ENCODE peak calls at places on chromosomes 6 and 20, in seven cellular contexts. A, T, O, S, I, H and V are unnamed samples.

GRCh38 chr6:74534485-74535211 is 671.2 kb downstream of the COL12A1 start:
- DNase-seq in A (no peak), T (peak; percentile 86), O (no peak), S (no peak), I (no peak), H (no peak), V (no peak)

GRCh38 chr6:11460001-11460668 is 77.4 kb upstream of the TMEM170B start:
- DNase-seq in A (no peak), T (peak; percentile 20), O (no peak), S (no peak), I (no peak), H (no peak), V (no peak)

GRCh38 chr6:145267076-145267867 is 468.0 kb downstream of the EPM2A start:
- DNase-seq in A (no peak), T (no peak), O (no peak), S (no peak), I (no peak), H (no peak), V (no peak)

GRCh38 chr6:25041676-25042598 is 106.2 kb upstream of the RIPOR2 start:
- DNase-seq in A (peak; percentile 75), T (no peak), O (no peak), S (no peak), I (no peak), H (no peak), V (no peak)

GRCh38 chr20:35709269-35709668 is 10.1 kb downstream of the ROMO1 start:
- DNase-seq in A (no peak), T (no peak), O (no peak), S (no peak), I (no peak), H (no peak), V (no peak)

GRCh38 chr6:1267057-1267732 is 44.7 kb upstream of the FOXQ1 start:
- DNase-seq in A (no peak), T (no peak), O (no peak), S (no peak), I (no peak), H (no peak), V (no peak)

GRCh38 chr6:138541793-138542481 is 42.6 kb upstream of the NHSL1 start:
- DNase-seq in A (no peak), T (no peak), O (no peak), S (no peak), I (no peak), H (no peak), V (no peak)

GRCh38 chr6:127851197-127851596 is 49.7 kb downstream of the THEMIS start:
- DNase-seq in A (no peak), T (peak; percentile 26), O (no peak), S (no peak), I (no peak), H (no peak), V (no peak)

GRCh38 chr6:130466052-130466743 is 100.4 kb downstream of the TMEM200A start:
- DNase-seq in A (no peak), T (peak; percentile 64), O (no peak), S (no peak), I (no peak), H (no peak), V (no peak)

GRCh38 chr6:31897612-31898199 is at the start of gene EHMT2:
- DNase-seq in A (peak; percentile 95), T (peak; percentile 68), O (peak; percentile 67), S (peak; percentile 79), I (peak; percentile 80), H (peak; percentile 93), V (peak; percentile 51)

GRCh38 chr6:99132026-99132425 is 184.3 kb upstream of the FBXL4 start:
- DNase-seq in A (no peak), T (no peak), O (no peak), S (no peak), I (no peak), H (no peak), V (no peak)

GRCh38 chr6:99129835-99130234 is 182.1 kb upstream of the FBXL4 start:
- DNase-seq in A (no peak), T (no peak), O (no peak), S (no peak), I (no peak), H (no peak), V (no peak)

GRCh38 chr6:99130897-99131873 is 183.4 kb upstream of the FBXL4 start:
- DNase-seq in A (no peak), T (no peak), O (no peak), S (no peak), I (no peak), H (no peak), V (no peak)
- TF ChIP-seq CTCF in A (no peak), T (no peak), O (no peak), S (no peak), I (no peak), H (no peak), V (no peak)

GRCh38 chr20:34472246-34472925 is 43.8 kb upstream of the DYNLRB1 start:
- DNase-seq in A (no peak), T (peak; percentile 61), O (no peak), S (no peak), I (no peak), H (no peak), V (no peak)

GRCh38 chr20:34468956-34469355 is 47.3 kb upstream of the DYNLRB1 start:
- DNase-seq in A (no peak), T (peak; percentile 25), O (no peak), S (no peak), I (no peak), H (no peak), V (no peak)

GRCh38 chr20:34475979-34476736 is 40.1 kb upstream of the DYNLRB1 start:
- DNase-seq in A (peak; percentile 85), T (peak; percentile 21), O (no peak), S (no peak), I (no peak), H (peak; percentile 74), V (no peak)

DNA sequence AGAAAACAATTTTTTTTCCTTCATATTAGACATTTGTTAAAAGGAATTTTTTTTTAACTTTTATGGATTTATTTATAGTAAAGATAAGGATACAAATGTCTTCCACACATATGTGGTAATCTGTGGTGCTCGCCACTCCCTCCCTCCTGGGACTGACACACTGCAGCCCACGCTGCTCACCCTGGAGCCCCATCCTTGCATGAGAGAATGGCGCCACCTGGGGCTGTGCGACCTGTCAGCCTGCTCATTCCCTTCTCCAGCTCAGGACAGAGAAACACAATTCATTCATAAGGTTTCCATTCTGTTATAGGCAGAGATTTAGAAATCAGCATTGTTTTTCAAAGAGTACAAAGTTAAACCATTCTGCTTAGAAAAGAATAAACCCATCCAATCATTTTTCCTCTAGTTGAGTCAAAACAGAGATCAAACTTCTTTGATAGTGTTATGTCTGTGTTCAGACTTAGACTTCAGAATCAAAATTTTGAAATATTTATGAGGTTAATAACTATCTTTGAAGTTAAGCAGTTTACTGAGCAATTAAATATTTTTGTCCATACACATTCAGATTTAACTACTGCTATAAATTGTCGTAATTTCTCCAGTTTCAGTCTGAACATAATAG is 42.8 kb upstream of the DYNLRB1 start:
- DNase-seq in A (no peak), T (peak; percentile 66), O (peak; percentile 34), S (no peak), I (no peak), H (peak; percentile 59), V (no peak)
- TF ChIP-seq CTCF in A (no peak), T (peak; percentile 46), O (peak; percentile 57), S (peak; percentile 19), I (no peak), H (peak; percentile 16), V (peak; percentile 7)

GRCh38 chr6:93420163-93420806 is 926 bp upstream of the EPHA7 start:
- DNase-seq in A (no peak), T (no peak), O (no peak), S (no peak), I (no peak), H (no peak), V (no peak)

GRCh38 chr6:93417421-93417996 is 1.9 kb downstream of the EPHA7 start:
- DNase-seq in A (peak; percentile 38), T (no peak), O (no peak), S (no peak), I (no peak), H (no peak), V (no peak)

GRCh38 chr6:93418113-93418447 is 1.3 kb downstream of the EPHA7 start:
- DNase-seq in A (no peak), T (no peak), O (no peak), S (no peak), I (no peak), H (no peak), V (no peak)

GRCh38 chr6:93419304-93420162 is at the start of gene EPHA7:
- DNase-seq in A (peak; percentile 97), T (peak; percentile 76), O (peak; percentile 97), S (peak; percentile 88), I (peak; percentile 94), H (peak; percentile 94), V (peak; percentile 50)

DNA sequence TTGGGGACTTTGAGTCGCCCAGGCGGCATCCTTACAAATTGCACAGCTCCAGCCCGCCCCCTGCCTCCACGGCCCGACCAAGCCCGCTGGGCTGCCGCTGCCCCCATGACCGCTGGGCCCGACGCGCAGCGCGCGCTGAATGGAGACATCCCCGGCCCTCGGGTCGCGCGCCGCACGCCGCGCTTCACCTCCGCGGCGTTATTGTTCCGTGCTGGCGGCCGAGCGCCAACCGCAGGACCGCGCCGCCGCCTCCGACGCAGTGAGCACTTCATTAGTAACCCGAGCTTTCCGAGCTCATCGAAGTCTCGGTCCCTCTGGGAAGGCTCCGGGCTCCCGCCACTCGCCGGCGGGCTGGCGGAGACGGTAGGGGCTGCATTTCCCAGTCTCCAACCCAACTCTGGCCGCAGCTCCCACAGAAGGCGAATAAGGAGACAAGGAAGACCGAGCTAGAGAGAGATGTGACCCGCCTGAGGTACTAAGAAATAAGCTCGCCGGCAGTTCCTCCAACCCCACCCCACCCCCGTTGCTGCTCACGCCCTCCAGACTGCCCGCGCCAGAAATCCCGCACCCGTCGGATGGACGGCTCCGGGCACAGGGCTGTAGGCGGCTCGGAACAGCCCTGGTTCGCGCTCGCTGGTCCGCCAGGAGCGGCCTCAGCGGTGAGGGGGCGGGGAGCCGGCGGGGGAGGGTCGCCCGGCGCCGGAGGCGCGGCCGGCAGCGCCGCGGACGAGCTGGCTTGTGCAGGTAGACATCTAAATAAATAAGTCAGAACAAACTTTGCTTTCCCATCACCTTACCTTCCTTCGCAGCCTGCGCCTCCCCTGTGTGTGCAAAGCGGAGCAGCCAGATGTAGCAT is 683 bp downstream of the EPHA7 start:
- DNase-seq in A (peak; percentile 71), T (no peak), O (peak; percentile 53), S (no peak), I (peak; percentile 33), H (peak; percentile 42), V (no peak)
- TF ChIP-seq CTCF in A (peak; percentile 0), T (no peak), O (peak; percentile 45), S (no peak), I (no peak), H (no peak), V (no peak)

DNA sequence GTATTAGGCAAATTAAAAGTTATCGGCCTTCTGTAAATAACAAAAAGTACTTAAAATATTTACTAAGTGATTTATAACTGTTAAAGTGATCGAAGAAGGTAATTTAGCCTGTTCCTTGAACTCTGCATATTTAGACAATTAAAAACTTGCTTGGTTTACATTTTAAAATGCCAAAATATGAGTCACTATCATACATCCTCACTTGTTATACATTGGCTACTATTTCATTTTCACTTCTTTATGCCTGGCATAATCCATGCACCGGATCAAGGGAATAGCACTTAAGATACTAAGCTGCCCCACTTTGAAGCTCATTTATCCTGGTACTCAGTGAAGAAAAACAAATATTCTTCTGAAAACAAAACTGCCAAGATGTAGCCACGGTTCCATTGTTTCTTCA is 344.6 kb downstream of the UBE3D start:
- DNase-seq in A (no peak), T (no peak), O (no peak), S (no peak), I (no peak), H (no peak), V (no peak)
- TF ChIP-seq CTCF in A (no peak), T (no peak), O (no peak), S (no peak), I (no peak), H (no peak), V (no peak)